ENCODE peak calls at places on chromosomes 11 and 22, in four cellular contexts. One of them, this sample, is unnamed. For H3K4me1 and H3K9me3, the result is how much of the 10 kb centered on the place peaks cover.

GRCh38 chr11:76631566-76632308 is 38.8 kb downstream of the LRRC32 start:
- DNase-seq in stomach: no peak
- DNase-seq in fibroblast of lung: no peak
- DNase-seq in right atrium auricular region: peak
- DNase-seq in this sample: no peak

GRCh38 chr11:102971766-102972165 is 16.2 kb upstream of the MMP13 start:
- DNase-seq in stomach: no peak
- DNase-seq in right atrium auricular region: no peak
- DNase-seq in fibroblast of lung: peak
- DNase-seq in this sample: no peak

GRCh38 chr11:113730887-113731726 is 25.0 kb upstream of the TMPRSS5 start:
- DNase-seq in right atrium auricular region: no peak
- DNase-seq in stomach: peak
- DNase-seq in fibroblast of lung: peak
- DNase-seq in this sample: no peak

GRCh38 chr22:35629406-35630234 is 12.5 kb upstream of the MB start:
- DNase-seq in right atrium auricular region: peak
- DNase-seq in stomach: peak
- DNase-seq in fibroblast of lung: peak
- DNase-seq in this sample: peak

GRCh38 chr11:117930208-117930570 is 987 bp upstream of the TMPRSS13 start:
- DNase-seq in fibroblast of lung: no peak
- DNase-seq in right atrium auricular region: no peak
- DNase-seq in stomach: no peak
- DNase-seq in this sample: no peak

GRCh38 chr11:67270256-67271211 is 4.3 kb downstream of the GRK2 start:
- DNase-seq in right atrium auricular region: no peak
- DNase-seq in fibroblast of lung: no peak
- DNase-seq in stomach: no peak
- DNase-seq in this sample: peak

GRCh38 chr11:57779275-57779674 is 17.7 kb downstream of the CTNND1 start:
- DNase-seq in right atrium auricular region: no peak
- DNase-seq in fibroblast of lung: no peak
- DNase-seq in stomach: peak
- DNase-seq in this sample: no peak

GRCh38 chr22:33451851-33452469 is 393.8 kb upstream of the SYN3 start:
- DNase-seq in right atrium auricular region: no peak
- DNase-seq in stomach: no peak
- DNase-seq in fibroblast of lung: no peak
- DNase-seq in this sample: no peak

GRCh38 chr11:88115828-88116410 is 59.3 kb downstream of the RAB38 start:
- DNase-seq in fibroblast of lung: no peak
- DNase-seq in right atrium auricular region: no peak
- DNase-seq in stomach: no peak
- DNase-seq in this sample: no peak

GRCh38 chr11:20397281-20397680 is 9.8 kb downstream of the PRMT3 start:
- DNase-seq in right atrium auricular region: no peak
- DNase-seq in fibroblast of lung: peak
- DNase-seq in stomach: no peak
- DNase-seq in this sample: no peak

GRCh38 chr11:133833101-133833898 is 12.0 kb downstream of the SPATA19 start:
- DNase-seq in right atrium auricular region: peak
- DNase-seq in stomach: no peak
- DNase-seq in fibroblast of lung: no peak
- DNase-seq in this sample: no peak

GRCh38 chr22:24423519-24424000 is 3.8 kb upstream of the ADORA2A start:
- DNase-seq in right atrium auricular region: no peak
- DNase-seq in fibroblast of lung: no peak
- DNase-seq in stomach: peak
- DNase-seq in this sample: peak

GRCh38 chr11:35045219-35045819 is 93.7 kb upstream of the CD44 start:
- DNase-seq in fibroblast of lung: no peak
- DNase-seq in right atrium auricular region: no peak
- DNase-seq in stomach: no peak
- DNase-seq in this sample: no peak

GRCh38 chr11:57511741-57512430 is 3.6 kb downstream of the SLC43A1 start:
- DNase-seq in right atrium auricular region: no peak
- DNase-seq in fibroblast of lung: no peak
- DNase-seq in stomach: no peak
- DNase-seq in this sample: no peak

GRCh38 chr22:48953830-48954229 is 873.8 kb downstream of the BRD1 start:
- DNase-seq in fibroblast of lung: no peak
- DNase-seq in stomach: peak
- DNase-seq in right atrium auricular region: peak
- DNase-seq in this sample: peak

GRCh38 chr11:33735166-33735425 is 1.1 kb downstream of the CD59 start:
- DNase-seq in fibroblast of lung: no peak
- DNase-seq in stomach: no peak
- DNase-seq in right atrium auricular region: no peak
- DNase-seq in this sample: no peak

GRCh38 chr11:33734441-33735165 is 1.6 kb downstream of the CD59 start:
- DNase-seq in fibroblast of lung: peak
- DNase-seq in right atrium auricular region: no peak
- DNase-seq in stomach: peak
- DNase-seq in this sample: no peak

GRCh38 chr11:33733978-33734377 is 2.2 kb downstream of the CD59 start:
- DNase-seq in stomach: no peak
- DNase-seq in fibroblast of lung: no peak
- DNase-seq in right atrium auricular region: no peak
- DNase-seq in this sample: no peak

GRCh38 chr11:33736148-33736809 is at the start of gene CD59:
- DNase-seq in stomach: peak
- DNase-seq in right atrium auricular region: peak
- DNase-seq in fibroblast of lung: peak
- DNase-seq in this sample: peak

GRCh38 chr11:33735426-33736147 is 636 bp downstream of the CD59 start:
- DNase-seq in fibroblast of lung: no peak
- DNase-seq in stomach: peak
- DNase-seq in right atrium auricular region: no peak
- DNase-seq in this sample: peak
- H3K4me1 ChIP-seq in fibroblast of lung: under half
- H3K4me1 ChIP-seq in stomach: half or more
- H3K4me1 ChIP-seq in right atrium auricular region: under half
- H3K4me1 ChIP-seq in this sample: under half

GRCh38 chr11:12120031-12121008 is 9.9 kb downstream of the MICAL2 start:
- DNase-seq in right atrium auricular region: no peak
- DNase-seq in fibroblast of lung: no peak
- DNase-seq in stomach: no peak
- DNase-seq in this sample: no peak
- H3K27ac ChIP-seq in right atrium auricular region: peak
- H3K27ac ChIP-seq in fibroblast of lung: peak
- H3K27ac ChIP-seq in stomach: no peak
- H3K27ac ChIP-seq in this sample: peak

GRCh38 chr22:47225931-47226633 is 463.6 kb downstream of the TBC1D22A start:
- DNase-seq in right atrium auricular region: peak
- DNase-seq in stomach: no peak
- DNase-seq in fibroblast of lung: no peak
- DNase-seq in this sample: no peak
- H3K9me3 ChIP-seq in right atrium auricular region: under half
- H3K9me3 ChIP-seq in stomach: under half
- H3K9me3 ChIP-seq in fibroblast of lung: under half
- H3K9me3 ChIP-seq in this sample: under half

DNA sequence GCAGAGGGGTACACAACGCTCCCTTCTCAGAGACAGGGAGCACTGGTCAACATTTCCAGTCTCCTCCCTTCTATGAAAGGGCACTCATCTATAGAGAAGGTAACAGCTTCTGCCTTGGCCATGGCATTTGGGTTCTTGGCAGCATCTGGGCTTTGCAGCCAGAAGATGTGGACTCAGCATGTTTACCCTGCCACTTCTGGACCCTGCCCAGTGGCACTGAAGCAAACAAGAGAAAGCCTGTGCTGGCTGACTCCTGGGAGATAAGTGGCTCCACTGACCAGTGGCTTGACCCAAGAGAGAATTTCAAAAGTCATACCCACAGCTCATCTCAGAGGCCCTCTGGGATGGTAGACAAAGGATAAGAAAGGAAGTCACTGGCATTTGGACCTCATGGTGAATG is 8.0 kb downstream of the CSNK2A3 start:
- DNase-seq in fibroblast of lung: no peak
- DNase-seq in stomach: peak
- DNase-seq in right atrium auricular region: no peak
- DNase-seq in this sample: no peak
- H3K4me1 ChIP-seq in fibroblast of lung: under half
- H3K4me1 ChIP-seq in stomach: under half
- H3K4me1 ChIP-seq in right atrium auricular region: under half
- H3K4me1 ChIP-seq in this sample: under half

This sample was measured in aorta.